ENCODE peak calls at places on chromosomes 2 and 18, in ten cellular contexts. C is SW 1271; P is activated naive CD4-positive, alpha-beta T cell treated with Interleukin-2 at 50 U/mL for 16 hours; E is hippocampal formation; U is tibial nerve; H is neural progenitor cell; T is stimulated activated CD4-positive, alpha-beta T cell treated with anti-CD3 and anti-CD28 coated beads, Interleukin-2, amount 100 ng/mL, for 48 hours; Z is COR-L47; M is colonic mucosa; B is ascending aorta. N is an unnamed sample.

GRCh38 chr2:204505946-204506345 is 39.3 kb upstream of the PARD3B start:
- DNase-seq in P (no peak), B (no peak), H (no peak), U (no peak), T (no peak), E (no peak), C (no peak), Z (no peak), M (no peak), N (no peak)

GRCh38 chr2:108239786-108240185 is at the start of gene SULT1C3:
- DNase-seq in U (no peak), P (no peak), T (no peak), H (no peak), C (no peak), E (no peak), Z (peak), M (peak), B (no peak), N (no peak)

GRCh38 chr2:193876980-193877379 is 1682.2 kb upstream of the TMEFF2 start:
- DNase-seq in H (no peak), C (no peak), B (no peak), M (no peak), T (no peak), U (no peak), P (no peak), Z (no peak), E (no peak), N (no peak)

GRCh38 chr2:98601532-98602132 is 6.7 kb downstream of the COA5 start:
- DNase-seq in M (no peak), P (no peak), E (no peak), C (peak), B (no peak), T (no peak), U (no peak), H (peak), Z (peak), N (peak)

GRCh38 chr2:134183679-134184078 is 70.2 kb upstream of the MGAT5 start:
- DNase-seq in U (no peak), B (no peak), E (no peak), M (no peak), C (no peak), P (no peak), T (no peak), Z (no peak), H (no peak), N (no peak)

GRCh38 chr2:42372801-42373200 is 11.8 kb upstream of the COX7A2L start:
- DNase-seq in H (no peak), Z (no peak), T (no peak), P (no peak), M (no peak), U (no peak), E (no peak), C (no peak), B (no peak), N (no peak)

GRCh38 chr2:127531133-127531709 is 4.3 kb upstream of the MYO7B start:
- DNase-seq in T (no peak), C (no peak), U (no peak), H (no peak), P (no peak), E (no peak), B (no peak), M (no peak), Z (no peak), N (no peak)

GRCh38 chr2:143231257-143231650 is 102.0 kb downstream of the ARHGAP15 start:
- DNase-seq in M (no peak), H (no peak), P (no peak), Z (no peak), C (no peak), U (no peak), E (no peak), T (no peak), B (no peak), N (no peak)

GRCh38 chr18:23977709-23978483 is 36.7 kb upstream of the TTC39C start:
- DNase-seq in B (no peak), E (no peak), T (no peak), P (no peak), Z (no peak), M (no peak), U (no peak), H (no peak), C (no peak), N (no peak)

GRCh38 chr2:238462782-238463396 is 36.2 kb downstream of the ASB1 start:
- DNase-seq in Z (peak), B (no peak), E (no peak), M (no peak), P (no peak), T (no peak), C (peak), U (no peak), H (peak), N (no peak)

GRCh38 chr2:215528555-215528954 is 92.7 kb upstream of the FN1 start:
- DNase-seq in E (no peak), M (no peak), U (no peak), Z (no peak), P (no peak), T (no peak), B (peak), H (no peak), C (peak), N (no peak)

GRCh38 chr18:45774065-45774521 is 50.1 kb downstream of the SLC14A1 start:
- DNase-seq in C (no peak), M (no peak), Z (peak), E (no peak), T (no peak), P (no peak), U (no peak), H (no peak), B (no peak), N (no peak)

GRCh38 chr2:64848945-64849344 is 140.3 kb upstream of the SLC1A4 start:
- DNase-seq in C (no peak), H (no peak), B (no peak), U (no peak), P (no peak), E (no peak), M (no peak), T (no peak), Z (no peak), N (no peak)

GRCh38 chr2:222320441-222321395 is 21.9 kb upstream of the PAX3 start:
- DNase-seq in E (no peak), H (peak), Z (peak), C (no peak), T (no peak), P (no peak), B (no peak), M (peak), U (no peak), N (no peak)

GRCh38 chr2:65662654-65663432 is 230.4 kb upstream of the SPRED2 start:
- DNase-seq in P (no peak), U (no peak), H (no peak), E (no peak), B (no peak), Z (no peak), C (no peak), M (no peak), T (no peak), N (no peak)

GRCh38 chr2:85737481-85737880 is 16.3 kb upstream of the ATOH8 start:
- DNase-seq in E (no peak), B (peak), H (no peak), C (no peak), M (peak), Z (no peak), T (no peak), U (peak), P (no peak), N (peak)

GRCh38 chr2:219073413-219074129 is 12.8 kb upstream of the IHH start:
- DNase-seq in C (peak), P (no peak), U (no peak), M (peak), B (no peak), H (peak), T (no peak), E (no peak), Z (peak), N (peak)

GRCh38 chr2:47656715-47657600 is 126.0 kb upstream of the MSH6 start:
- DNase-seq in U (no peak), C (no peak), Z (no peak), H (no peak), M (no peak), E (no peak), P (no peak), B (peak), T (no peak), N (no peak)

GRCh38 chr18:75127143-75128021 is 81.6 kb downstream of the PTGR3 start:
- DNase-seq in Z (no peak), U (no peak), B (no peak), C (no peak), H (no peak), P (no peak), T (no peak), E (no peak), M (peak), N (no peak)

GRCh38 chr2:235551965-235552364 is 58.1 kb downstream of the AGAP1 start:
- DNase-seq in M (peak), E (peak), Z (peak), T (no peak), C (peak), H (peak), P (no peak), U (peak), B (no peak), N (peak)

GRCh38 chr2:160200921-160201320 is 849 bp upstream of the ITGB6 start:
- DNase-seq in T (no peak), Z (no peak), B (no peak), M (no peak), P (no peak), U (no peak), C (no peak), E (no peak), H (no peak), N (no peak)